ENCODE peak calls at places on chromosome 2, in four cellular contexts. A, V, F and Z are unnamed samples.

GRCh38 chr2:27262379-27263286 is at the start of gene SLC30A3:
- DNase-seq in A (peak), V (no peak), F (no peak), Z (peak)

GRCh38 chr2:218383892-218384519 is 1.9 kb downstream of the SLC11A1 start:
- DNase-seq in A (no peak), V (no peak), F (no peak), Z (no peak)

GRCh38 chr2:177265386-177265690 is 811 bp upstream of the NFE2L2 start:
- DNase-seq in A (no peak), V (no peak), F (no peak), Z (no peak)

GRCh38 chr2:144938308-144938709 is 418.4 kb upstream of the ZEB2 start:
- DNase-seq in A (no peak), V (peak), F (no peak), Z (no peak)

GRCh38 chr2:149613712-149614111 is 26.1 kb upstream of the MMADHC start:
- DNase-seq in A (no peak), V (no peak), F (no peak), Z (no peak)

GRCh38 chr2:102033028-102033749 is 41.4 kb downstream of the IL1R2 start:
- DNase-seq in A (no peak), V (peak), F (peak), Z (no peak)

GRCh38 chr2:159773876-159774275 is 24.1 kb downstream of the CD302 start:
- DNase-seq in A (no peak), V (no peak), F (no peak), Z (no peak)

GRCh38 chr2:8544786-8545631 is 136.8 kb upstream of the ID2 start:
- DNase-seq in A (peak), V (peak), F (peak), Z (no peak)

GRCh38 chr2:233209117-233209977 is 42.1 kb upstream of the ATG16L1 start:
- DNase-seq in A (peak), V (peak), F (no peak), Z (no peak)

DNA sequence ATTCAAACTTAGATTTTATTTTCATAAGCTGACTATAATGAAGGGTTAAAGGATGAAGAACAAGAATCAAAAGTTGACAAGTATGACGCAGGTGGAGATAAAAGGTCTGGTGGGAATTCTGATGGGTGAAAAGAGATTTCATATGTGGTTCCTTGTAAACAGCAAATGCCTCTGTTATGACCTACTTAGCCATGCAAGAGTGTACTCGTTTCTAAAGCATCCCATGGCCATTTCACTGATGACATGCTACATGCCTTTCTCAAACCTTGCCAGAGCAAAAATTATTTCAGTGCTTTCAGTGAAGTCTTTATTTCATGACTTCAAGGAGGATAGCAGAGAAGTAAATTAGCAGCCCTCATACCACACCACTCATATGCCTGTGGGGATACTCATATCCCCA is 71.8 kb downstream of the FEZ2 start:
- DNase-seq in A (no peak), V (no peak), F (no peak), Z (no peak)
- TF ChIP-seq TARDBP in A (no peak), V (no peak), F (no peak), Z (no peak)

GRCh38 chr2:239822146-239822945 is 202.8 kb downstream of the NDUFA10 start:
- DNase-seq in A (no peak), V (no peak), F (peak), Z (no peak)

GRCh38 chr2:239819091-239819973 is 205.8 kb downstream of the NDUFA10 start:
- DNase-seq in A (no peak), V (no peak), F (no peak), Z (no peak)

GRCh38 chr2:239821694-239822075 is 203.5 kb downstream of the NDUFA10 start:
- DNase-seq in A (no peak), V (no peak), F (no peak), Z (no peak)

GRCh38 chr2:239819974-239820555 is 205.1 kb downstream of the NDUFA10 start:
- DNase-seq in A (peak), V (no peak), F (no peak), Z (no peak)

GRCh38 chr2:239820836-239821693 is 204.1 kb downstream of the NDUFA10 start:
- DNase-seq in A (no peak), V (no peak), F (no peak), Z (no peak)
- TF ChIP-seq BHLHE40 in A (no peak), V (no peak), F (no peak), Z (no peak)

GRCh38 chr2:236610991-236611821 is 41.6 kb downstream of the ACKR3 start:
- DNase-seq in A (no peak), V (no peak), F (no peak), Z (no peak)

GRCh38 chr2:236608710-236609109 is 39.1 kb downstream of the ACKR3 start:
- DNase-seq in A (no peak), V (no peak), F (no peak), Z (no peak)

GRCh38 chr2:236606023-236606422 is 36.4 kb downstream of the ACKR3 start:
- DNase-seq in A (no peak), V (no peak), F (no peak), Z (no peak)

GRCh38 chr2:236607471-236608307 is 38.1 kb downstream of the ACKR3 start:
- DNase-seq in A (peak), V (no peak), F (no peak), Z (no peak)

DNA sequence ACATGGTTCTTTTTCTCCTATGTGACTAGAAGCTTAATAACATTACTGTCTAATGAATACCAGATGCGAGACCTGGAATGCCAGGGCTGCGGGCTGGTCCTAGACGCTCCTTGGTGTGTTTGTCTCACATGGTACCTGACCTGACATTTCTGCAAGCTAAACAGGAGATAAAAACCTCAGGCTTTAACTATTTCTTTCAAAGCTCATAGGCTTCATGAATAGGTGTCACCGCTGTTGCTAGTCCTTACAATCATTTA is 38.6 kb downstream of the ACKR3 start:
- DNase-seq in A (no peak), V (no peak), F (no peak), Z (no peak)
- TF ChIP-seq TARDBP in A (no peak), V (no peak), F (no peak), Z (no peak)

DNA sequence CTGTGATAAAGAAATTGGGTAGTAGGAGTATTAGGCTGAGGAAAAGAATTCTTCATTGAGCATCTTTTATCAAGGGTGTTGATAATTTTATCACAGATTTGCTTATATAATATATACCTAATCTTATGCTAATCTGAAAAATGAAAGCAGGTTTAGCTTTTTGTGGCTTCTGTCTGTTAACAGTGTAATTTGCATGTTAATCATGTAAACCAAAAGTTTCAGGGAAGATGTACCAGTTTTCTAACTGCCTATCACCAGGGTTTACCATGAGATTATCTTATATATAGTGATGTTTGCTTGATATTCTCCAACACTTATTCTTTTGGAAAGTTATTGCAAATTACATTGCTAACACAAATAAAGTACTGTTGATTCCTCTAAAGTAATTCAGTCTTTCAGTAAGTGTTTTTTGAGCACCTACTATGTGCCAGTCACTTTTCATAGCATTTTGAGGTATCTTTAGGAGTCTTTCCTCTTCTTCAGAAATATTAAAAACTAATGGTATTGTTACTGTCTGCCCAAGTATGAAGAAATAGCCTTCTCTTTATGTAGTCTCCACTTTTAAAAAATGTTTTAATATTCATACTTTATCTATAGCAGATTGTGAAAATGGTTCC is 41.6 kb downstream of the GCC2 start:
- DNase-seq in A (no peak), V (no peak), F (no peak), Z (no peak)
- TF ChIP-seq BHLHE40 in A (no peak), V (no peak), F (no peak), Z (no peak)

DNA sequence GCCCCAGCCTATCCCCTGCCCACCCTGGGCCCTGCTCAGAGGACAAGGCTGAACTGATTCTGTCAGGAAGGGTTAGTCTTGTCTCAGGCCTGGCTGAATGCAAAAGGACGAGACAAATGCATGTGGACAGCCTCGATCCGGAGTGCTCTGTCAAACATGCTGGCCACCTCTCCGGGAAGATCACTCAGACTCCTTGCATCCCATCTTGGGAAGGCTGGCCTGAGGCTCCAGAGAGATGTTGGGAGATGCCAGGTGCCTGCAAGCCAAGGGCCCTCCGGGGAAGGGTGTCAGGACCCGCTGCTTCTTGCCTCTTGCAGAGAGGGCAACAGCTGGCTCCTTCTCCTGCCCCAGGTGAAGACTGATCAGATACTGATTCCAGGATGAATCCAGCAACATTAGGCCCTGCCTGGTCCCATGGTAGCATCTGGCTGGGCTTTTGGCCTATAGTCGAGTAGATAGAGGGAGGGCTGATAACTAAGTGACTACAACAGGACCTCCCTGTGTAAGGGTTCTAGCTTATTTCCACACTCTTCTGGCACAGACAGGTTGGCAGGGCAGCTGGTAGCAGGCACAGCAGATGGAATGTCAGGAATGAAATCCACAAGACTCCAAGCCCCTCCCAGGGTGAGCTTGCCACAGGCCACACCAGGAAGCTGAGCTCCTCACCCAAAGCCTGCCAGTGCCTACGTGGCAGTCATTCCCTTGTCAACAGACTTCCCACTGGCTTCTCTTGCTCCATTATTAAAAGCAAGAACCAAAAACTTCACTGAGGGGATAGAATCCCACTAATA is 20.5 kb upstream of the C1QL2 start:
- DNase-seq in A (no peak), V (no peak), F (no peak), Z (no peak)
- TF ChIP-seq TARDBP in A (no peak), V (no peak), F (no peak), Z (no peak)

GRCh38 chr2:105502625-105503334 is 103.9 kb upstream of the FHL2 start:
- DNase-seq in A (no peak), V (no peak), F (no peak), Z (no peak)
- TF ChIP-seq BHLHE40 in A (no peak), V (no peak), F (no peak), Z (no peak)